ENCODE peak calls at places on chromosome 18, in nine cellular contexts. M is Peyer's patch, O is HCT116, C is transverse colon, V is IMR-90, Y is PC-9, I is fibroblast of lung, Z is cardiac muscle cell, D is heart left ventricle. S is an unnamed sample.
A peak's percentile ranks its signal among the peaks of the same experiment; 100 is the strongest.

GRCh38 chr18:34875150-34875549 is 165.1 kb downstream of the DTNA start:
- DNase-seq in D (no peak), C (no peak), O (no peak), Y (no peak), Z (no peak), V (no peak), M (no peak), I (no peak), S (no peak)

GRCh38 chr18:77208969-77209368 is 40.7 kb upstream of the GALR1 start:
- DNase-seq in I (peak; percentile 63), D (no peak), M (no peak), Y (peak; percentile 51), O (no peak), Z (peak; percentile 69), C (peak; percentile 57), V (peak; percentile 65), S (no peak)

GRCh38 chr18:6747646-6748045 is 18.1 kb downstream of the ARHGAP28 start:
- DNase-seq in I (peak; percentile 98), D (no peak), Y (no peak), M (no peak), V (peak; percentile 97), O (no peak), Z (peak; percentile 85), C (no peak), S (no peak)

GRCh38 chr18:44051088-44051487 is 629.6 kb upstream of the SETBP1 start:
- DNase-seq in C (no peak), Y (no peak), M (no peak), D (no peak), V (no peak), I (no peak), O (no peak), Z (no peak), S (no peak)

GRCh38 chr18:62663731-62664336 is 51.5 kb upstream of the PHLPP1 start:
- DNase-seq in Z (peak; percentile 18), O (no peak), Y (peak; percentile 75), D (no peak), M (no peak), I (peak; percentile 19), V (peak; percentile 10), C (no peak), S (no peak)

GRCh38 chr18:13265901-13266207 is 47.3 kb downstream of the LDLRAD4 start:
- DNase-seq in M (no peak), I (no peak), C (no peak), Z (no peak), O (no peak), Y (no peak), V (no peak), D (no peak), S (no peak)

GRCh38 chr18:3368193-3368592 is 81.8 kb upstream of the TGIF1 start:
- DNase-seq in O (no peak), Z (peak; percentile 89), V (peak; percentile 28), M (no peak), Y (peak; percentile 47), C (no peak), I (peak; percentile 61), D (no peak), S (no peak)

GRCh38 chr18:32470136-32470712 is 458 bp downstream of the GAREM1 start:
- DNase-seq in Z (peak; percentile 48), I (peak; percentile 24), D (peak; percentile 71), C (peak; percentile 40), M (no peak), V (peak; percentile 17), Y (no peak), O (no peak), S (peak; percentile 63)

GRCh38 chr18:45449761-45450227 is 165.5 kb upstream of the SLC14A2 start:
- DNase-seq in C (peak; percentile 38), O (no peak), V (no peak), Z (peak; percentile 2), M (peak; percentile 52), I (peak; percentile 42), D (peak; percentile 64), Y (no peak), S (peak; percentile 49)

GRCh38 chr18:59718108-59719057 is 21.2 kb upstream of the CCBE1 start:
- DNase-seq in C (no peak), Y (peak; percentile 98), I (peak; percentile 81), O (no peak), V (peak; percentile 95), M (no peak), D (no peak), Z (peak; percentile 70), S (no peak)

GRCh38 chr18:59712311-59712710 is 15.1 kb upstream of the CCBE1 start:
- DNase-seq in Z (no peak), I (no peak), C (no peak), Y (peak; percentile 70), O (no peak), D (no peak), M (no peak), V (no peak), S (no peak)

GRCh38 chr18:59717291-59717690 is 20.1 kb upstream of the CCBE1 start:
- DNase-seq in C (no peak), Y (no peak), Z (no peak), D (no peak), I (no peak), V (no peak), O (no peak), M (no peak), S (no peak)

GRCh38 chr18:59715445-59715844 is 18.2 kb upstream of the CCBE1 start:
- DNase-seq in D (no peak), Z (peak; percentile 51), V (peak; percentile 54), Y (no peak), M (no peak), C (no peak), O (no peak), I (no peak), S (no peak)

GRCh38 chr18:59715966-59716369 is 18.7 kb upstream of the CCBE1 start:
- DNase-seq in O (peak; percentile 8), Y (peak; percentile 93), C (no peak), V (peak; percentile 95), Z (peak; percentile 90), I (peak; percentile 87), D (no peak), M (no peak), S (no peak)
- TF ChIP-seq CTCF in O (no peak), Y (no peak), C (no peak), V (peak; percentile 16), Z (no peak), I (no peak), D (no peak), M (no peak), S (no peak)

GRCh38 chr18:33866386-33866785 is 288.4 kb downstream of the ASXL3 start:
- DNase-seq in M (no peak), D (no peak), C (no peak), V (no peak), Y (no peak), I (no peak), O (no peak), Z (no peak), S (no peak)

GRCh38 chr18:33863912-33864311 is 285.9 kb downstream of the ASXL3 start:
- DNase-seq in I (no peak), O (no peak), C (no peak), Z (no peak), V (no peak), D (no peak), M (no peak), Y (no peak), S (no peak)
- H3K9me3 ChIP-seq in I (no peaks in the 10 kb centered on the region), O (peaks cover 4% of the 10 kb centered on the region), C (peaks cover 8% of the 10 kb centered on the region), Z (peaks cover 5% of the 10 kb centered on the region), V (peaks cover 6% of the 10 kb centered on the region), D (peaks cover 19% of the 10 kb centered on the region), M (peaks cover 5% of the 10 kb centered on the region), Y (no peaks in the 10 kb centered on the region), S (peaks cover 16% of the 10 kb centered on the region)

GRCh38 chr18:57640236-57640635 is 18.6 kb upstream of the NARS1 start:
- DNase-seq in M (no peak), I (peak; percentile 30), D (no peak), Y (no peak), Z (no peak), V (peak; percentile 59), C (no peak), O (no peak), S (no peak)

GRCh38 chr18:57649536-57650495 is 28.2 kb upstream of the NARS1 start:
- DNase-seq in I (peak; percentile 87), Y (peak; percentile 70), D (no peak), C (no peak), Z (peak; percentile 87), V (peak; percentile 70), O (no peak), M (no peak), S (no peak)

GRCh38 chr18:57640749-57641148 is 19.1 kb upstream of the NARS1 start:
- DNase-seq in Z (no peak), O (no peak), I (peak; percentile 14), V (peak; percentile 24), Y (no peak), M (no peak), C (no peak), D (no peak), S (no peak)

GRCh38 chr18:57648414-57648813 is 26.8 kb upstream of the NARS1 start:
- DNase-seq in C (no peak), Y (no peak), M (no peak), I (no peak), V (no peak), O (no peak), D (no peak), Z (no peak), S (no peak)

GRCh38 chr18:57644540-57644939 is 22.9 kb upstream of the NARS1 start:
- DNase-seq in C (no peak), M (no peak), Y (no peak), I (peak; percentile 61), D (no peak), Z (peak; percentile 49), O (no peak), V (peak; percentile 17), S (no peak)
- H3K36me3 ChIP-seq in C (no peaks in the 10 kb centered on the region), M (peaks cover 20% of the 10 kb centered on the region), Y (no peaks in the 10 kb centered on the region), I (peaks cover 12% of the 10 kb centered on the region), D (peaks cover 17% of the 10 kb centered on the region), Z (no peaks in the 10 kb centered on the region), O (no peaks in the 10 kb centered on the region), V (peaks cover 17% of the 10 kb centered on the region), S (peaks cover 10% of the 10 kb centered on the region)

GRCh38 chr18:73780218-73780617 is 367.4 kb downstream of the FBXO15 start:
- DNase-seq in C (no peak), I (no peak), D (no peak), Y (no peak), Z (no peak), M (no peak), O (no peak), V (no peak), S (no peak)

GRCh38 chr18:73784853-73785252 is 362.8 kb downstream of the FBXO15 start:
- DNase-seq in Z (peak; percentile 23), M (no peak), I (no peak), C (no peak), D (no peak), O (no peak), Y (no peak), V (no peak), S (no peak)

GRCh38 chr18:73785276-73785675 is 362.4 kb downstream of the FBXO15 start:
- DNase-seq in V (peak; percentile 57), O (no peak), Y (peak; percentile 65), C (no peak), M (no peak), Z (peak; percentile 59), D (no peak), I (peak; percentile 56), S (no peak)

GRCh38 chr18:73778052-73778395 is 369.6 kb downstream of the FBXO15 start:
- DNase-seq in M (no peak), C (no peak), Y (no peak), Z (no peak), O (no peak), I (no peak), D (no peak), V (no peak), S (no peak)

DNA sequence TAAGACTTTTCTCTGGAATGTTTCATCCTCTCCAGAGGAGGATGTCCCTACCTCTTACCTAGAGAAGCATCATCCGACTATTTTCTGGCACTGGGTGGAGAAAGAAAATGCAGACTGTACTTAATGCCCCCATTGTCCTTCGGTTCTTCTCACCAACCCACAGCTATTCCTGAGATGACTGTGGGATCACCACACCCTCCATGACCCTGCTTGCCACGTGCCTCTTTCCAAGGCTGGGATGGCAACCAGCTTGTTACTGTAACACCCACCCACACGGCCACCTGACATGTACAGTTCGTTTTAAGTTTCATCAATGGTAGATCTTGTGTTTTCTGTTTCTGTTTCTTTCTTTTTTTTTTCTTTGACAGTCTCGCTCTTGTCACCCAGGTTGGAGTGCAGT is 365.2 kb downstream of the FBXO15 start:
- DNase-seq in Z (no peak), I (no peak), O (no peak), C (no peak), M (no peak), D (no peak), V (no peak), Y (no peak), S (no peak)
- TF ChIP-seq CTCF in Z (no peak), I (no peak), O (no peak), C (no peak), M (no peak), D (no peak), V (no peak), Y (no peak), S (no peak)